ENCODE peak calls at places on chromosomes 12 and 14, in nine cellular contexts. S is IMR-90; Z is activated T-helper 1 cell treated with anti-CD3 and anti-CD28 coated beads, Interleukin-2, amount 50 U/mL, for 16 hours; G is left colon; N is lower leg skin; M is natural killer cell treated with Interleukin-12 subunit alpha and Interleukin-12 subunit beta and Interleukin-15 and Interleukin-18, amount 100 ng/mL, for 72 hours; X is T follicular helper cell; V is T-helper 2 cell treated with Interferon-gamma antibody and Interleukin-4, amounts not matched to agents 5 μg/mL and 100 μg/mL, for 36 hours; D is stimulated activated CD8-positive, alpha-beta memory T cell treated with anti-CD3 and anti-CD28 coated beads, Interleukin-15, amount 100 ng/mL, for 1 hour. Y is an unnamed sample.

GRCh38 chr14:73943083-73943482 is 6.8 kb downstream of the FAM161B start:
- DNase-seq in S (peak), Z (no peak), G (no peak), N (peak), M (no peak), X (no peak), V (no peak), D (no peak), Y (peak)

GRCh38 chr12:271165-271564 is 8.5 kb upstream of the SLC6A13 start:
- DNase-seq in S (no peak), Z (no peak), G (no peak), N (no peak), M (no peak), X (no peak), V (no peak), D (no peak), Y (no peak)

GRCh38 chr14:60722163-60722835 is 1.9 kb downstream of the SIX4 start:
- DNase-seq in S (peak), Z (no peak), G (no peak), N (no peak), M (no peak), X (no peak), V (no peak), D (no peak), Y (no peak)

GRCh38 chr12:118287728-118288127 is 85.0 kb downstream of the TAOK3 start:
- DNase-seq in S (no peak), Z (no peak), G (no peak), N (no peak), M (no peak), X (no peak), V (no peak), D (no peak), Y (no peak)

GRCh38 chr12:49790741-49791140 is 37.5 kb downstream of the NCKAP5L start:
- DNase-seq in S (no peak), Z (no peak), G (no peak), N (no peak), M (no peak), X (no peak), V (no peak), D (no peak), Y (no peak)

GRCh38 chr12:57276935-57277563 is 26.1 kb upstream of the STAC3 start:
- DNase-seq in S (peak), Z (no peak), G (no peak), N (no peak), M (no peak), X (no peak), V (no peak), D (no peak), Y (no peak)

GRCh38 chr14:67572608-67573007 is 27.5 kb downstream of the PIGH start:
- DNase-seq in S (no peak), Z (no peak), G (no peak), N (no peak), M (peak), X (no peak), V (no peak), D (no peak), Y (no peak)

GRCh38 chr14:91708795-91709194 is 23.1 kb downstream of the CATSPERB start:
- DNase-seq in S (no peak), Z (no peak), G (no peak), N (no peak), M (no peak), X (no peak), V (no peak), D (no peak), Y (no peak)